ENCODE peak calls at places on chromosomes 13 and 19, in nine cellular contexts. R, C, F, N, Z, X, U, P and A are unnamed samples.

GRCh38 chr19:5215431-5215830 is 125.2 kb downstream of the PTPRS start:
- DNase-seq in R (no peak), C (no peak), F (no peak), N (no peak), Z (no peak), X (no peak), U (no peak), P (no peak), A (no peak)

GRCh38 chr13:80235559-80236296 is 105.2 kb downstream of the SPRY2 start:
- DNase-seq in R (peak; percentile 58), C (peak; percentile 59), F (no peak), N (no peak), Z (peak; percentile 25), X (peak; percentile 92), U (peak; percentile 22), P (no peak), A (no peak)

GRCh38 chr13:21012211-21012610 is 49.2 kb downstream of the LATS2 start:
- DNase-seq in R (no peak), C (no peak), F (no peak), N (peak; percentile 5), Z (no peak), X (no peak), U (no peak), P (no peak), A (no peak)

GRCh38 chr19:9622531-9622930 is 1.5 kb upstream of the ZNF561 start:
- DNase-seq in R (no peak), C (no peak), F (no peak), N (no peak), Z (no peak), X (no peak), U (no peak), P (no peak), A (no peak)

GRCh38 chr19:33350538-33351309 is 22.8 kb upstream of the CEBPG start:
- DNase-seq in R (no peak), C (peak; percentile 69), F (no peak), N (no peak), Z (no peak), X (no peak), U (no peak), P (no peak), A (no peak)

GRCh38 chr19:11494634-11495285 is 10.9 kb downstream of the ZNF653 start:
- DNase-seq in R (no peak), C (no peak), F (no peak), N (no peak), Z (no peak), X (no peak), U (no peak), P (no peak), A (no peak)

GRCh38 chr19:55437410-55437809 is 5.7 kb downstream of the SHISA7 start:
- DNase-seq in R (peak; percentile 47), C (peak; percentile 83), F (peak; percentile 52), N (peak; percentile 96), Z (no peak), X (peak; percentile 55), U (peak; percentile 49), P (no peak), A (no peak)

GRCh38 chr13:46057251-46058015 is 4.9 kb upstream of the ZC3H13 start:
- DNase-seq in R (no peak), C (no peak), F (no peak), N (no peak), Z (no peak), X (no peak), U (no peak), P (no peak), A (no peak)

GRCh38 chr19:50205681-50206138 is 2.3 kb downstream of the MYH14 start:
- DNase-seq in R (peak; percentile 94), C (no peak), F (no peak), N (peak; percentile 73), Z (no peak), X (no peak), U (no peak), P (no peak), A (no peak)
- TF ChIP-seq CTCF in R (peak; percentile 22), C (no peak), F (no peak), N (peak; percentile 55), Z (no peak), X (no peak), U (no peak), P (no peak), A (no peak)

DNA sequence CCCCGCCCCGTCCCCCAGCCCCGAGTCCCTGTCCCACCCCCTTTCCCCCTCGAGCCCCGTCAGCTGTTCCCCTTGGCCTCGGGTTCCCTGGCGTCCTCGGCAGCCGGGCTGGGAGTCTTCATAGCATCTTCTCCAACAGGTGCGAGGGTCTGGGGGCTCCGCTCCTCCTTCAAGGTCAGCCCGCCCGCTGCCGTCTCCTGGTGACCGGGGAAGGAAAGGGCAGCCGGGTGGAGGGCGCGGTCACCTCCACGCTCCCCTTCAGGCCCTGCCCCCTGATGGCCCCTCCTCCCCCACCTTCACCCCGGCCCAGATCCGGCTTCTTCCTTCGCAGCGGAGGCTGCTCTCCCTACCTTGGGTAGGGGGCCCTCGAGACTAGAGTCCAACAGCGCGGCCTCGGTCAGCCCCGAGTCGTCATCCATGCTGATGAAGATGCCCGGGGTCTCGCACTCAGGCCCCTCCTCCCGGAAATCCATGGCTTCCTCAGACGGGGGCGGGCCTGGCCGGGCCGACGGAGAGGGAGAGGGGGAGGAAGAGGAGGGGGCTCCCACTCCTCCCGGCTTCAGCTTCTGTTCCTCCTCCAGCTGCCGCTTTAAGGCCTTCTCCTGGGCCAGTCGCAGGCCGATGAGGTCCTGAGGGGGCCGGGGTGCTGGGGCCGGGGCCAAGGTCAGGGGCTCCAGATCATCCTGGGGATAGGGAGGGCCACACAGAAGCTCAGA is 551 bp upstream of the RSPH6A start:
- DNase-seq in R (no peak), C (peak; percentile 27), F (peak; percentile 28), N (peak; percentile 95), Z (no peak), X (no peak), U (peak; percentile 36), P (no peak), A (no peak)
- H3K4me3 ChIP-seq in R (peak overlapping the region; percentile 19), C (peak overlapping the region; percentile 54), F (peak overlapping the region; percentile 66), N (peak overlapping the region; percentile 84), Z (no peak overlapping the region), X (no peak overlapping the region), U (peak overlapping the region; percentile 58), P (peak overlapping the region; percentile 22), A (no peak overlapping the region)

GRCh38 chr19:18317998-18318800 is 4.7 kb downstream of the LSM4 start:
- DNase-seq in R (no peak), C (no peak), F (peak; percentile 55), N (no peak), Z (no peak), X (no peak), U (no peak), P (no peak), A (no peak)
- H3K27me3 ChIP-seq in R (no peaks in the 10 kb centered on the region), C (no peaks in the 10 kb centered on the region), F (no peaks in the 10 kb centered on the region), N (no peaks in the 10 kb centered on the region), Z (no peaks in the 10 kb centered on the region), X (no peaks in the 10 kb centered on the region), U (no peaks in the 10 kb centered on the region), P (no peaks in the 10 kb centered on the region), A (no peaks in the 10 kb centered on the region)

DNA sequence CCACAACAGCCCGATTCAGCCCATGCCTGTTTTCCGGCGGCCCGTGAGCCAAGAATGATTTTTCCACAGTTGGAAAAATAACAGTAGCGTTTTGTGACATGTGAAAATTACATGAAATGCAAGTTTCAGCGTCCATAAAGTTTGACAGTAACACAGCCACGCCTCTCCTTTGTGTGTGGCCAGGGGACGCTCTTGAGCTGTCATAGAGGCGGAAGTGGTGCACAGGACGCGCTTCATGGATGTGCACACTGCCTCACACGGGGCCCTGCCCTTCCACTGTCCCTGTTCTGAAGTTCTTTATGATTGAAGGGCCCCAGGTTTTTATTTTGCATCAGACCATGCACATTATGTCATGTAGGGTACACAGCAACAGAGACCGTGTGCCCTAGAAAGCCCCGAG is 12.4 kb upstream of the ELAVL1 start:
- DNase-seq in R (peak; percentile 41), C (no peak), F (no peak), N (peak; percentile 60), Z (no peak), X (peak; percentile 39), U (no peak), P (no peak), A (no peak)
- TF ChIP-seq CTCF in R (peak; percentile 31), C (peak; percentile 17), F (no peak), N (peak; percentile 64), Z (no peak), X (peak; percentile 58), U (no peak), P (no peak), A (no peak)

GRCh38 chr19:46955114-46955812 is 64.4 kb upstream of the NPAS1 start:
- DNase-seq in R (no peak), C (peak; percentile 51), F (no peak), N (no peak), Z (no peak), X (peak; percentile 40), U (no peak), P (no peak), A (no peak)
- H3K4me3 ChIP-seq in R (no peak overlapping the region), C (no peak overlapping the region), F (no peak overlapping the region), N (no peak overlapping the region), Z (no peak overlapping the region), X (no peak overlapping the region), U (peak overlapping the region; percentile 17), P (no peak overlapping the region), A (no peak overlapping the region)

GRCh38 chr13:94700051-94700535 is 12.3 kb downstream of the SOX21 start:
- DNase-seq in R (no peak), C (no peak), F (no peak), N (no peak), Z (no peak), X (no peak), U (no peak), P (no peak), A (no peak)
- H3K27me3 ChIP-seq in R (peaks cover 39% of the 10 kb centered on the region), C (peaks cover 83% of the 10 kb centered on the region), F (peaks cover 96% of the 10 kb centered on the region), N (peaks cover 79% of the 10 kb centered on the region), Z (no peaks in the 10 kb centered on the region), X (peaks cover 89% of the 10 kb centered on the region), U (peaks cover 94% of the 10 kb centered on the region), P (peaks cover 2% of the 10 kb centered on the region), A (peaks cover 49% of the 10 kb centered on the region)

GRCh38 chr19:57071414-57071813 is 48.4 kb upstream of the USP29 start:
- DNase-seq in R (no peak), C (no peak), F (no peak), N (no peak), Z (no peak), X (no peak), U (no peak), P (no peak), A (no peak)

GRCh38 chr19:57068326-57068725 is 51.5 kb upstream of the USP29 start:
- DNase-seq in R (no peak), C (no peak), F (no peak), N (no peak), Z (no peak), X (no peak), U (no peak), P (no peak), A (no peak)

GRCh38 chr19:57067440-57067839 is 52.3 kb upstream of the USP29 start:
- DNase-seq in R (no peak), C (no peak), F (no peak), N (no peak), Z (no peak), X (no peak), U (no peak), P (no peak), A (no peak)

GRCh38 chr19:57068921-57069697 is 50.7 kb upstream of the USP29 start:
- DNase-seq in R (no peak), C (no peak), F (no peak), N (peak; percentile 66), Z (no peak), X (peak; percentile 53), U (no peak), P (peak; percentile 86), A (no peak)
- TF ChIP-seq CTCF in R (no peak), C (no peak), F (peak; percentile 40), N (peak; percentile 39), Z (peak; percentile 82), X (peak; percentile 72), U (no peak), P (peak; percentile 53), A (no peak)